ENCODE peak calls at places on chromosomes 7 and 10, in four cellular contexts. U is C1 segment of cervical spinal cord, L is HFF-Myc, D is GDM1. P is an unnamed sample.
A peak's percentile ranks its signal among the peaks of the same experiment; 100 is the strongest.

GRCh38 chr7:36984051-36984492 is 259.8 kb upstream of the AOAH start:
- DNase-seq in U (no peak), L (no peak), D (no peak), P (no peak)

GRCh38 chr7:122013070-122013469 is 131.0 kb downstream of the AASS start:
- DNase-seq in U (no peak), L (no peak), D (no peak), P (no peak)

GRCh38 chr7:37354661-37355131 is 94.0 kb downstream of the ELMO1 start:
- DNase-seq in U (no peak), L (no peak), D (peak; percentile 91), P (no peak)

GRCh38 chr10:13704969-13705368 is 118.2 kb downstream of the PRPF18 start:
- DNase-seq in U (no peak), L (no peak), D (no peak), P (no peak)

GRCh38 chr7:107687656-107688055 is 27.0 kb downstream of the SLC26A4 start:
- DNase-seq in U (no peak), L (peak; percentile 5), D (no peak), P (no peak)

GRCh38 chr7:92717982-92718716 is 118.2 kb downstream of the CDK6 start:
- DNase-seq in U (peak; percentile 83), L (no peak), D (no peak), P (no peak)

GRCh38 chr7:112263519-112263918 is 57.0 kb downstream of the ZNF277 start:
- DNase-seq in U (no peak), L (no peak), D (no peak), P (no peak)

GRCh38 chr10:132946806-132947530 is 4.6 kb upstream of the CFAP46 start:
- DNase-seq in U (no peak), L (no peak), D (no peak), P (no peak)

GRCh38 chr10:43384252-43385221 is 13.1 kb downstream of the FXYD4 start:
- DNase-seq in U (no peak), L (no peak), D (no peak), P (no peak)

GRCh38 chr7:54615-55014 is 137.8 kb upstream of the FAM20C start:
- DNase-seq in U (no peak), L (no peak), D (no peak), P (no peak)

GRCh38 chr10:12510566-12510965 is 161.2 kb downstream of the CAMK1D start:
- DNase-seq in U (no peak), L (no peak), D (no peak), P (no peak)

GRCh38 chr10:56596257-56596656 is 235.2 kb upstream of the ZWINT start:
- DNase-seq in U (no peak), L (no peak), D (no peak), P (no peak)

GRCh38 chr7:73900286-73900685 is 39.3 kb downstream of the TMEM270 start:
- DNase-seq in U (no peak), L (no peak), D (no peak), P (no peak)

GRCh38 chr10:79452174-79452611 is 6.8 kb upstream of the ZCCHC24 start:
- DNase-seq in U (no peak), L (no peak), D (no peak), P (no peak)

GRCh38 chr7:36286241-36286640 is 103.4 kb upstream of the ANLN start:
- DNase-seq in U (no peak), L (no peak), D (no peak), P (no peak)

GRCh38 chr10:90986136-90986760 is 65.4 kb upstream of the ANKRD1 start:
- DNase-seq in U (no peak), L (no peak), D (no peak), P (no peak)

GRCh38 chr10:78255796-78256638 is 222.4 kb downstream of the RPS24 start:
- DNase-seq in U (peak; percentile 24), L (peak; percentile 84), D (no peak), P (no peak)

GRCh38 chr10:131786756-131787605 is 113.8 kb upstream of the PPP2R2D start:
- DNase-seq in U (no peak), L (no peak), D (no peak), P (no peak)

GRCh38 chr10:69345890-69346474 is 67.7 kb downstream of the HK1 start:
- DNase-seq in U (no peak), L (no peak), D (no peak), P (no peak)

GRCh38 chr7:150371131-150371995 is 2.7 kb downstream of the REPIN1 start:
- DNase-seq in U (no peak), L (no peak), D (no peak), P (no peak)

GRCh38 chr7:91383186-91383585 is 119.0 kb downstream of the FZD1 start:
- DNase-seq in U (no peak), L (peak; percentile 7), D (no peak), P (no peak)

GRCh38 chr10:5678397-5678983 is 6.1 kb upstream of the TASOR2 start:
- DNase-seq in U (no peak), L (no peak), D (no peak), P (no peak)

GRCh38 chr7:135386776-135387175 is 123.1 kb downstream of the CNOT4 start:
- DNase-seq in U (no peak), L (no peak), D (no peak), P (no peak)

GRCh38 chr7:55498770-55499169 is 73.5 kb downstream of the VOPP1 start:
- DNase-seq in U (no peak), L (no peak), D (no peak), P (no peak)

GRCh38 chr7:96449094-96449493 is 127.2 kb upstream of the SLC25A13 start:
- DNase-seq in U (no peak), L (no peak), D (no peak), P (no peak)

GRCh38 chr10:118057351-118057750 is 10.6 kb upstream of the RAB11FIP2 start:
- DNase-seq in U (no peak), L (no peak), D (no peak), P (no peak)

GRCh38 chr7:27156508-27156898 is at the start of gene HOXA7:
- DNase-seq in U (peak; percentile 64), L (no peak), D (peak; percentile 43), P (no peak)

GRCh38 chr7:75948179-75948578 is 33.2 kb downstream of the POR start:
- DNase-seq in U (no peak), L (no peak), D (no peak), P (no peak)

GRCh38 chr7:96689414-96689813 is 20.2 kb downstream of the SEM1 start:
- DNase-seq in U (no peak), L (no peak), D (no peak), P (no peak)

GRCh38 chr10:21329995-21330627 is 195.4 kb downstream of the SKIDA1 start:
- DNase-seq in U (no peak), L (peak; percentile 84), D (no peak), P (no peak)

GRCh38 chr7:924541-925231 is 29.8 kb downstream of the ADAP1 start:
- DNase-seq in U (no peak), L (no peak), D (peak; percentile 17), P (peak; percentile 74)

GRCh38 chr7:2689951-2690705 is 2.1 kb downstream of the AMZ1 start:
- DNase-seq in U (no peak), L (no peak), D (no peak), P (no peak)

GRCh38 chr7:50595538-50596102 is 30.4 kb upstream of the DDC start:
- DNase-seq in U (no peak), L (peak; percentile 37), D (no peak), P (no peak)